ENCODE peak calls at places on chromosomes 5 and 9, in four cellular contexts. One of them, this sample, is unnamed.

GRCh38 chr5:98840946-98841345 is 67.5 kb downstream of the RGMB start:
- DNase-seq in K562: no peak
- DNase-seq in SK-N-SH: no peak
- DNase-seq in H1: no peak
- DNase-seq in this sample: no peak

GRCh38 chr5:65032250-65032649 is 263.5 kb downstream of the CWC27 start:
- DNase-seq in K562: peak; percentile 20
- DNase-seq in SK-N-SH: no peak
- DNase-seq in H1: no peak
- DNase-seq in this sample: no peak

GRCh38 chr9:136865768-136866103 is 372 bp downstream of the EDF1 start:
- DNase-seq in SK-N-SH: peak; percentile 78
- DNase-seq in H1: no peak
- DNase-seq in K562: no peak
- DNase-seq in this sample: no peak

GRCh38 chr5:171661146-171661545 is 124.5 kb upstream of the SMIM23 start:
- DNase-seq in SK-N-SH: no peak
- DNase-seq in H1: no peak
- DNase-seq in K562: no peak
- DNase-seq in this sample: no peak

GRCh38 chr5:14364576-14365472 is 216.8 kb upstream of the OTULINL start:
- DNase-seq in H1: peak; percentile 44
- DNase-seq in K562: peak; percentile 32
- DNase-seq in SK-N-SH: peak; percentile 59
- DNase-seq in this sample: peak; percentile 13

GRCh38 chr5:135027699-135028615 is 6.1 kb downstream of the PITX1 start:
- DNase-seq in H1: no peak
- DNase-seq in K562: no peak
- DNase-seq in SK-N-SH: peak; percentile 70
- DNase-seq in this sample: no peak

GRCh38 chr5:93587919-93588585 is 5.0 kb downstream of the NR2F1 start:
- DNase-seq in H1: no peak
- DNase-seq in SK-N-SH: peak; percentile 27
- DNase-seq in K562: no peak
- DNase-seq in this sample: no peak

GRCh38 chr5:85576666-85577065 is 1041.1 kb upstream of the COX7C start:
- DNase-seq in H1: no peak
- DNase-seq in K562: no peak
- DNase-seq in SK-N-SH: no peak
- DNase-seq in this sample: no peak

GRCh38 chr5:14208071-14209021 is 65.2 kb downstream of the TRIO start:
- DNase-seq in H1: no peak
- DNase-seq in SK-N-SH: no peak
- DNase-seq in K562: no peak
- DNase-seq in this sample: peak; percentile 75

GRCh38 chr5:148085934-148086333 is 22.2 kb downstream of the SPINK5 start:
- DNase-seq in K562: no peak
- DNase-seq in H1: no peak
- DNase-seq in SK-N-SH: no peak
- DNase-seq in this sample: no peak

GRCh38 chr5:116908537-116908936 is 333.9 kb upstream of the SEMA6A start:
- DNase-seq in SK-N-SH: no peak
- DNase-seq in K562: no peak
- DNase-seq in H1: no peak
- DNase-seq in this sample: no peak

GRCh38 chr9:21995652-21996275 is 1.2 kb downstream of the CDKN2B-AS1 start:
- DNase-seq in H1: no peak
- DNase-seq in SK-N-SH: peak; percentile 68
- DNase-seq in K562: no peak
- DNase-seq in this sample: no peak

GRCh38 chr5:157718529-157718928 is 12.7 kb upstream of the THG1L start:
- DNase-seq in K562: peak; percentile 53
- DNase-seq in H1: no peak
- DNase-seq in SK-N-SH: peak; percentile 61
- DNase-seq in this sample: peak; percentile 55

GRCh38 chr5:58094031-58094430 is 365.9 kb downstream of the PLK2 start:
- DNase-seq in SK-N-SH: no peak
- DNase-seq in K562: no peak
- DNase-seq in H1: no peak
- DNase-seq in this sample: peak; percentile 62
- TF ChIP-seq RAD21 in SK-N-SH: no peak
- TF ChIP-seq RAD21 in K562: no peak
- TF ChIP-seq RAD21 in H1: no peak
- TF ChIP-seq RAD21 in this sample: no peak

DNA sequence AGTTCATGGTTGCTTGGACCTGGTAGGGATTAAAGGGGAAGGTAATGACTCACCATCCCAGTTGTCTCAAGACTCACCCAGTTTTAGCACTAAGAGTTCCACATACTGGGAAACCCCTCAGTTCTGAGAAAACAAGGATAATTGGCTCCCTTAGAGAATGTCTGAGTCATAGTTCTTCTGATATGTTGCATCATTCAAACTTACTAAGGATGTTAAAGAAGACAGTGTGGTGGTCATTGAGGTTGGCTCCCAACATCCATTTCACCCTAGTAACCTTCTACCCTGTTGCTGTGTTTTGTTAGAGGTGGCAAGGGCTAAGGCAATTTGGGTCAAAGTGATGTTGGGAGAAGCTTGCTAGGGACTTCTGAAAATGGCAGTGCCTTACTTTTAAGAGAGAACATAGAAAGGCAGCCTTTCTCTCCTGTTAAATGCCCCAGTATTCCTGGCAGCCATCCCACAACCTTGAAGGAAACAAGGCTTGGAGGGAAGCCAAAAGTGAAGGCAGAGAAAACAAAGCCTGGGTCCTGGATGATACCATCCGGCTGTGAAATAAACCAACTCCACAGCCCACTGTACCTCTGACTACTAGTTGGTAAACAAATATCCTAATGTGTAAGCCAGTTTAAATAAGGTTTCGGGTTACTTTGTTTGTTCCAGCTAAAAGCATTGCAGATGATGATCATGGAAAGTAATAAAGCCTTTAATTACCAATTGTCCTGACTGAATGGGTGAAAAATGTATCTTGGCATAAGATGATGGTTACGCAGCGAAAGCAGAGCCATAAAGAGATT is 80.4 kb upstream of the ADAMTSL1 start:
- DNase-seq in SK-N-SH: no peak
- DNase-seq in H1: no peak
- DNase-seq in K562: no peak
- DNase-seq in this sample: peak; percentile 88
- TF ChIP-seq EP300 in SK-N-SH: no peak
- TF ChIP-seq EP300 in H1: no peak
- TF ChIP-seq EP300 in K562: no peak
- TF ChIP-seq EP300 in this sample: no peak

DNA sequence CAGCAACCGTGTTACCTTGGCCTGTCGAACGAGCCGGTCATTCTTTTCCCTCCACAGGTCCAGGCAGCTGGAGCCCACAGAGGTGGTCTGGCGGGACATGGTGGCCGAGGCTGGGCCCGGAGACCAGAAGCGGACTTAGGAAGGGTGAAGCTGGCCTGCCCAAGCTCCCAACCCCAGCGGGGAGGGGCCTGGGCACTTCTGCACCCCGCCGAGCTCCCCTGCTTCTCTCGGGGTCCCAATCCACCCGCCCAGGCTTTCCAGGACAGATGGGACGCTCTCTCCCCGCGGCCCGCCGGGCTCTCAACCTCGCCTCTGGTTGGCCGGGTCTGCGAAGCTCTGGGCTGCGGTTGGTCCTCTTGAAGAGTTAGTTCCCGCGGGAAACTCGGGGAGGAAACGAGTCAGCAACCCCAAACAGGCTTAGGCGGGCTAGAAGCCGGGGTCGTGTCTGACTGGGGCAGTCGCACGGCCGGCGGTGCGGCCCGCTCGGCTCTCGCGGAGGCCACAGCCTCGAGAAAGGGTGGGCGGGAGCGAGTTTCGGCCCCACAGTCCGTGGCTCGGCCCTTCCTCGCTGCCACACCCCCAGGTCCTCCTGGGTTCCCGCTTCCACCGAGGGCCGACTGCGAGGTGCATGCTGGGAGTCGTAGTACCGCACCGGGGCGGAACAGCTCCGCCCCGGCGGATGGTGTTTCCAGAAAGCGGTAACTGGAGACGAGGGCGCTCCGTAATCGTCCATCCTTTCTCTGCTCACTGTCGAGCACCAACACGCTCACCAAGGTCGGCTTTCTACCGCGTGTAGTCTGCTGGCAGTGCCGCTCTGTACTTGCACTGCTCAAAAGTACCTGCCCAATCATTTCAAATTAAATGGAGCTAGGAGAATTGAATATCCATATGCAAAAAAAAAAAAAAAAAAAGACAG is at the start of gene FANCG:
- DNase-seq in K562: peak; percentile 87
- DNase-seq in SK-N-SH: peak; percentile 94
- DNase-seq in H1: peak; percentile 72
- DNase-seq in this sample: peak; percentile 94
- TF ChIP-seq CTCF in K562: no peak
- TF ChIP-seq CTCF in SK-N-SH: no peak
- TF ChIP-seq CTCF in H1: no peak
- TF ChIP-seq CTCF in this sample: no peak

GRCh38 chr5:108715408-108715807 is 32.3 kb upstream of the FER start:
- DNase-seq in H1: no peak
- DNase-seq in K562: no peak
- DNase-seq in SK-N-SH: no peak
- DNase-seq in this sample: no peak

GRCh38 chr5:108720416-108720815 is 27.3 kb upstream of the FER start:
- DNase-seq in SK-N-SH: no peak
- DNase-seq in K562: no peak
- DNase-seq in H1: no peak
- DNase-seq in this sample: no peak
- TF ChIP-seq RAD21 in SK-N-SH: no peak
- TF ChIP-seq RAD21 in K562: no peak
- TF ChIP-seq RAD21 in H1: no peak
- TF ChIP-seq RAD21 in this sample: no peak

GRCh38 chr5:153441997-153442396 is 48.5 kb upstream of the GRIA1 start:
- DNase-seq in K562: no peak
- DNase-seq in H1: no peak
- DNase-seq in SK-N-SH: no peak
- DNase-seq in this sample: no peak
- TF ChIP-seq EP300 in K562: no peak
- TF ChIP-seq EP300 in H1: no peak
- TF ChIP-seq EP300 in SK-N-SH: no peak
- TF ChIP-seq EP300 in this sample: no peak

This sample was measured in A549.